ENCODE peak calls at places on chromosomes 16 and 17, in nine cellular contexts. P is activated CD8-positive, alpha-beta T cell treated with anti-CD3 and anti-CD28 coated beads for 36 hours; N is heart left ventricle; Q is WTC11; C is cardiac fibroblast; A is AG09319; W is HL-60; Z is upper lobe of right lung; D is D721Med. U is an unnamed sample.

GRCh38 chr17:50560931-50561750 is 626 bp downstream of the CACNA1G start:
- DNase-seq in P (peak; percentile 24), N (no peak), Q (peak; percentile 42), C (no peak), A (no peak), W (no peak), Z (no peak), D (no peak), U (no peak)

GRCh38 chr16:55856950-55857349 is 18.2 kb downstream of the CES5A start:
- DNase-seq in P (no peak), N (no peak), Q (no peak), C (no peak), A (no peak), W (no peak), Z (no peak), D (no peak), U (no peak)

GRCh38 chr17:63774982-63775290 is 966 bp downstream of the DDX42 start:
- DNase-seq in P (no peak), N (no peak), Q (no peak), C (peak; percentile 20), A (no peak), W (peak; percentile 49), Z (no peak), D (no peak), U (no peak)

GRCh38 chr17:10114931-10115535 is 83.4 kb downstream of the GAS7 start:
- DNase-seq in P (peak; percentile 87), N (peak; percentile 91), Q (no peak), C (peak; percentile 98), A (peak; percentile 89), W (peak; percentile 95), Z (peak; percentile 89), D (no peak), U (no peak)

GRCh38 chr17:58136669-58137279 is 11.4 kb upstream of the OR4D1 start:
- DNase-seq in P (no peak), N (no peak), Q (peak; percentile 42), C (no peak), A (no peak), W (no peak), Z (no peak), D (no peak), U (no peak)

GRCh38 chr16:57627184-57627871 is 1.1 kb upstream of the ADGRG1 start:
- DNase-seq in P (no peak), N (peak; percentile 8), Q (peak; percentile 44), C (peak; percentile 75), A (no peak), W (no peak), Z (no peak), D (no peak), U (no peak)

GRCh38 chr16:20865420-20866126 is 34.6 kb downstream of the DCUN1D3 start:
- DNase-seq in P (peak; percentile 10), N (no peak), Q (no peak), C (no peak), A (no peak), W (no peak), Z (no peak), D (no peak), U (no peak)

GRCh38 chr17:82863941-82864720 is 24.3 kb upstream of the ZNF750 start:
- DNase-seq in P (peak; percentile 97), N (no peak), Q (no peak), C (peak; percentile 56), A (no peak), W (peak; percentile 36), Z (no peak), D (no peak), U (no peak)

GRCh38 chr16:57786632-57787518 is 15.4 kb downstream of the KIFC3 start:
- DNase-seq in P (no peak), N (peak; percentile 81), Q (no peak), C (no peak), A (no peak), W (no peak), Z (peak; percentile 86), D (no peak), U (no peak)

GRCh38 chr16:11707679-11708197 is 34.9 kb downstream of the TXNDC11 start:
- DNase-seq in P (no peak), N (no peak), Q (no peak), C (no peak), A (no peak), W (no peak), Z (no peak), D (no peak), U (no peak)

GRCh38 chr16:84042879-84043485 is 387 bp upstream of the SLC38A8 start:
- DNase-seq in P (no peak), N (no peak), Q (peak; percentile 46), C (no peak), A (no peak), W (no peak), Z (no peak), D (no peak), U (no peak)

GRCh38 chr17:43349142-43349541 is 49.7 kb upstream of the ARL4D start:
- DNase-seq in P (no peak), N (no peak), Q (no peak), C (no peak), A (no peak), W (no peak), Z (no peak), D (no peak), U (no peak)
- TF ChIP-seq CTCF in P (no peak), N (no peak), Q (peak; percentile 20), C (no peak), A (no peak), W (no peak), Z (no peak), D (no peak), U (no peak)

GRCh38 chr16:27644165-27644564 is 94.2 kb downstream of the KATNIP start:
- DNase-seq in P (no peak), N (no peak), Q (no peak), C (no peak), A (no peak), W (no peak), Z (no peak), D (no peak), U (no peak)

GRCh38 chr16:27640277-27640600 is 90.3 kb downstream of the KATNIP start:
- DNase-seq in P (no peak), N (no peak), Q (peak; percentile 35), C (no peak), A (no peak), W (no peak), Z (no peak), D (no peak), U (no peak)

GRCh38 chr16:27641260-27641659 is 91.3 kb downstream of the KATNIP start:
- DNase-seq in P (no peak), N (no peak), Q (no peak), C (no peak), A (no peak), W (no peak), Z (no peak), D (no peak), U (no peak)

GRCh38 chr16:27639588-27640276 is 89.8 kb downstream of the KATNIP start:
- DNase-seq in P (peak; percentile 55), N (no peak), Q (peak; percentile 40), C (peak; percentile 74), A (no peak), W (peak; percentile 37), Z (no peak), D (peak; percentile 76), U (peak; percentile 15)

GRCh38 chr16:27642753-27643152 is 92.8 kb downstream of the KATNIP start:
- DNase-seq in P (peak; percentile 15), N (no peak), Q (peak; percentile 49), C (peak; percentile 37), A (no peak), W (peak; percentile 7), Z (no peak), D (no peak), U (no peak)
- TF ChIP-seq CTCF in P (peak; percentile 36), N (peak; percentile 23), Q (peak; percentile 29), C (peak; percentile 32), A (peak; percentile 8), W (peak; percentile 2), Z (no peak), D (peak; percentile 13), U (no peak)

GRCh38 chr16:12815361-12815760 is 11.7 kb upstream of the CPPED1 start:
- DNase-seq in P (no peak), N (no peak), Q (no peak), C (no peak), A (no peak), W (no peak), Z (no peak), D (no peak), U (no peak)
- TF ChIP-seq CTCF in P (no peak), N (no peak), Q (no peak), C (no peak), A (peak; percentile 19), W (no peak), Z (no peak), D (no peak), U (no peak)

GRCh38 chr16:89687092-89687940 is 827 bp downstream of the CDK10 start:
- DNase-seq in P (peak; percentile 36), N (no peak), Q (no peak), C (peak; percentile 34), A (no peak), W (no peak), Z (no peak), D (no peak), U (peak; percentile 42)
- TF ChIP-seq CTCF in P (no peak), N (no peak), Q (no peak), C (no peak), A (no peak), W (no peak), Z (no peak), D (no peak), U (peak; percentile 6)

DNA sequence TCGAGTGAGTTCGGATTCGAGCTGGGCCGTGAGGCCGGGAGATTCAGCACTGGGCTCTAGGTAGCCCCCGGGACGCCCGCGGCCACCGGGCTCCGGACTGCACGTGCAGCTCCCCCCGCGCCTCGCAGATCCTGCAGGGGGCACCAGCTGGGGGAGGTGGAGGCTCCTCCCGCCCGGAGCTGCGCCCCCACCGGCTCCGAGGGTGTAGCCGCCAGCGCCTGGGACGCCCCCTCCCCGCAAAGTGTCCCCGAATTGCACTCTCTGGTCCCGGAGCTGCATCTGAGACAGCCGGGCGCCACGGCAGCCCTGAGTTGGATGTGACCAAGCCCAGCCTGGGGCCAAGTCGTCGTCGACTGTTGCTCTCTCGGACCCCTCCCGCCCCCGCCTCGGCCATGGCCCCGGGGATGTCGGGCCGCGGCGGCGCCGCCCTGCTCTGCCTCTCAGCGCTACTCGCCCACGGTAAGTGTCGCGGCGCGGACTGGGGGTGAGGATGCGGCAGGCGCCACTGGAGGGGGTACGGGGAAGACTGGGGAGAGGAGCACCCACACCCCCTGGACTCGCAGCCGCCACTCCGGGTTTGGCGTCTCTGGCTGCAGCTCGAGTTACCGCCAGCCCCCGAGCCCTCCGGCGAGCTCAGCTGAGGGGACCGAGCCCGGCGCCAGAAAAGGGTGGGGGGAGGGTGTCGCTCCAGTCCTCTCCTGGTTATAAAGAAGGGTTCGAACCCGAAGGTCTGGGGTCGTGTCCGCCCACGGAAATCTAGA is 1.5 kb downstream of the TMEM132E start:
- DNase-seq in P (peak; percentile 10), N (no peak), Q (peak; percentile 51), C (no peak), A (no peak), W (no peak), Z (peak; percentile 62), D (no peak), U (no peak)
- TF ChIP-seq CTCF in P (no peak), N (no peak), Q (no peak), C (no peak), A (no peak), W (no peak), Z (no peak), D (no peak), U (peak; percentile 22)